ENCODE peak calls at places on chromosomes 11 and 22, in ten cellular contexts. R is fibroblast of lung; W is amniotic stem cell; A is frontal cortex; P is NCI-H1417; F is LoVo; K is neuronal stem cell; S is stimulated activated CD4-positive, alpha-beta T cell treated with anti-CD3 and anti-CD28 coated beads, Interleukin-4, amount 100 ng/mL, for 1 hour; C is AG10803; V is dorsolateral prefrontal cortex. L is an unnamed sample.
A peak's percentile ranks its signal among the peaks of the same experiment; 100 is the strongest.

GRCh38 chr11:100869328-100869727 is 182.2 kb downstream of the ARHGAP42 start:
- DNase-seq in R (no peak), W (no peak), A (no peak), P (no peak), F (no peak), K (no peak), S (no peak), C (no peak), V (no peak), L (no peak)

GRCh38 chr11:6657346-6657745 is 1.7 kb upstream of the DCHS1 start:
- DNase-seq in R (peak; percentile 19), W (no peak), A (no peak), P (no peak), F (no peak), K (no peak), S (no peak), C (no peak), V (no peak), L (no peak)

GRCh38 chr11:73366265-73366610 is 10.0 kb upstream of the RELT start:
- DNase-seq in R (no peak), W (no peak), A (no peak), P (no peak), F (no peak), K (no peak), S (peak; percentile 18), C (no peak), V (no peak), L (no peak)

GRCh38 chr11:2401436-2401984 is 960 bp downstream of the TSSC4 start:
- DNase-seq in R (no peak), W (no peak), A (no peak), P (no peak), F (no peak), K (no peak), S (no peak), C (no peak), V (no peak), L (no peak)

GRCh38 chr22:38973289-38974169 is 8.6 kb upstream of the APOBEC3B start:
- DNase-seq in R (peak; percentile 37), W (no peak), A (no peak), P (peak; percentile 39), F (no peak), K (peak; percentile 52), S (peak; percentile 60), C (peak; percentile 23), V (no peak), L (no peak)

GRCh38 chr22:49264696-49265095 is 563.0 kb downstream of the BRD1 start:
- DNase-seq in R (no peak), W (no peak), A (no peak), P (no peak), F (no peak), K (no peak), S (no peak), C (no peak), V (no peak), L (no peak)

GRCh38 chr11:98453378-98453777 is 567.4 kb upstream of the CNTN5 start:
- DNase-seq in R (no peak), W (no peak), A (no peak), P (no peak), F (no peak), K (no peak), S (no peak), C (no peak), V (no peak), L (no peak)

GRCh38 chr11:75275581-75275980 is 35.0 kb downstream of the TPBGL start:
- DNase-seq in R (no peak), W (no peak), A (no peak), P (peak; percentile 37), F (no peak), K (no peak), S (peak; percentile 57), C (no peak), V (peak; percentile 9), L (no peak)

GRCh38 chr22:27405672-27406388 is 395.7 kb downstream of the MN1 start:
- DNase-seq in R (peak; percentile 37), W (peak; percentile 39), A (peak; percentile 49), P (no peak), F (peak; percentile 22), K (peak; percentile 47), S (peak; percentile 5), C (peak; percentile 49), V (no peak), L (peak; percentile 53)

GRCh38 chr11:2813141-2813908 is 72.2 kb downstream of the CDKN1C start:
- DNase-seq in R (peak; percentile 81), W (no peak), A (no peak), P (no peak), F (no peak), K (no peak), S (no peak), C (no peak), V (no peak), L (no peak)

GRCh38 chr11:64060861-64061444 is 25.2 kb downstream of the FLRT1 start:
- DNase-seq in R (peak; percentile 3), W (no peak), A (peak; percentile 80), P (peak; percentile 96), F (no peak), K (peak; percentile 70), S (peak; percentile 62), C (peak; percentile 24), V (peak; percentile 78), L (peak; percentile 25)

GRCh38 chr11:77517226-77517625 is 43.3 kb upstream of the PAK1 start:
- DNase-seq in R (no peak), W (no peak), A (no peak), P (no peak), F (no peak), K (no peak), S (no peak), C (no peak), V (no peak), L (peak; percentile 43)

GRCh38 chr11:36469881-36470802 is 39.9 kb downstream of the TRAF6 start:
- DNase-seq in R (peak; percentile 37), W (no peak), A (no peak), P (no peak), F (no peak), K (no peak), S (no peak), C (peak; percentile 52), V (no peak), L (peak; percentile 84)

GRCh38 chr11:134402910-134403309 is 9.1 kb downstream of the B3GAT1 start:
- DNase-seq in R (no peak), W (no peak), A (no peak), P (no peak), F (no peak), K (no peak), S (no peak), C (no peak), V (no peak), L (no peak)

GRCh38 chr11:69327741-69328191 is 33.8 kb downstream of the MYEOV start:
- DNase-seq in R (no peak), W (no peak), A (no peak), P (no peak), F (no peak), K (no peak), S (no peak), C (no peak), V (no peak), L (no peak)

GRCh38 chr11:7904910-7905309 is 26.2 kb downstream of the OR10A6 start:
- DNase-seq in R (peak; percentile 62), W (peak; percentile 39), A (no peak), P (no peak), F (no peak), K (no peak), S (no peak), C (peak; percentile 70), V (no peak), L (peak; percentile 72)

GRCh38 chr11:44178381-44178780 is 82.9 kb downstream of the EXT2 start:
- DNase-seq in R (peak; percentile 33), W (no peak), A (no peak), P (peak; percentile 14), F (no peak), K (no peak), S (no peak), C (peak; percentile 77), V (no peak), L (peak; percentile 63)